ENCODE peak calls at places on chromosomes 3 and 15, in five cellular contexts. One of them, this sample, is unnamed.

GRCh38 chr3:141312359-141313090 is 55.8 kb upstream of the ZBTB38 start:
- DNase-seq in hepatocyte: no peak
- DNase-seq in colonic mucosa: no peak
- DNase-seq in thoracic aorta: no peak
- DNase-seq in upper lobe of right lung: no peak
- DNase-seq in this sample: no peak

GRCh38 chr3:48863122-48863521 is 15.4 kb upstream of the PRKAR2A start:
- DNase-seq in upper lobe of right lung: no peak
- DNase-seq in colonic mucosa: no peak
- DNase-seq in thoracic aorta: no peak
- DNase-seq in hepatocyte: no peak
- DNase-seq in this sample: no peak

GRCh38 chr3:136197159-136197715 is 1.1 kb upstream of the MSL2 start:
- DNase-seq in hepatocyte: no peak
- DNase-seq in thoracic aorta: no peak
- DNase-seq in colonic mucosa: no peak
- DNase-seq in upper lobe of right lung: no peak
- DNase-seq in this sample: no peak

GRCh38 chr15:98144388-98144787 is 183.9 kb downstream of the ARRDC4 start:
- DNase-seq in hepatocyte: no peak
- DNase-seq in upper lobe of right lung: no peak
- DNase-seq in colonic mucosa: no peak
- DNase-seq in thoracic aorta: no peak
- DNase-seq in this sample: no peak

GRCh38 chr15:68623301-68623892 is 44.6 kb downstream of the CORO2B start:
- DNase-seq in thoracic aorta: no peak
- DNase-seq in colonic mucosa: no peak
- DNase-seq in hepatocyte: peak; percentile 34
- DNase-seq in upper lobe of right lung: no peak
- DNase-seq in this sample: peak; percentile 64

GRCh38 chr15:61051570-61052031 is 177.5 kb downstream of the RORA start:
- DNase-seq in colonic mucosa: peak; percentile 25
- DNase-seq in hepatocyte: peak; percentile 52
- DNase-seq in thoracic aorta: peak; percentile 4
- DNase-seq in upper lobe of right lung: no peak
- DNase-seq in this sample: peak; percentile 84

GRCh38 chr3:111831840-111832239 is 27.2 kb upstream of the PHLDB2 start:
- DNase-seq in upper lobe of right lung: no peak
- DNase-seq in thoracic aorta: no peak
- DNase-seq in hepatocyte: no peak
- DNase-seq in colonic mucosa: no peak
- DNase-seq in this sample: peak; percentile 67

GRCh38 chr15:74545776-74546656 is 5.0 kb downstream of the ARID3B start:
- DNase-seq in colonic mucosa: peak; percentile 97
- DNase-seq in upper lobe of right lung: peak; percentile 97
- DNase-seq in thoracic aorta: peak; percentile 93
- DNase-seq in hepatocyte: peak; percentile 97
- DNase-seq in this sample: peak; percentile 99

GRCh38 chr3:194925614-194926013 is 239.9 kb downstream of the FAM43A start:
- DNase-seq in upper lobe of right lung: no peak
- DNase-seq in colonic mucosa: no peak
- DNase-seq in hepatocyte: no peak
- DNase-seq in thoracic aorta: no peak
- DNase-seq in this sample: no peak

GRCh38 chr15:66673410-66674322 is 28.4 kb upstream of the SMAD6 start:
- DNase-seq in colonic mucosa: peak; percentile 88
- DNase-seq in hepatocyte: peak; percentile 63
- DNase-seq in upper lobe of right lung: peak; percentile 77
- DNase-seq in thoracic aorta: no peak
- DNase-seq in this sample: no peak

GRCh38 chr3:125116311-125117069 is 60.7 kb upstream of the HEG1 start:
- DNase-seq in upper lobe of right lung: no peak
- DNase-seq in hepatocyte: peak; percentile 41
- DNase-seq in thoracic aorta: no peak
- DNase-seq in colonic mucosa: no peak
- DNase-seq in this sample: peak; percentile 96

GRCh38 chr15:29568840-29569532 is 253.3 kb downstream of the TJP1 start:
- DNase-seq in colonic mucosa: peak; percentile 80
- DNase-seq in thoracic aorta: no peak
- DNase-seq in upper lobe of right lung: no peak
- DNase-seq in hepatocyte: peak; percentile 58
- DNase-seq in this sample: no peak

GRCh38 chr3:124765197-124765596 is 34.9 kb downstream of the UMPS start:
- DNase-seq in hepatocyte: no peak
- DNase-seq in upper lobe of right lung: no peak
- DNase-seq in thoracic aorta: no peak
- DNase-seq in colonic mucosa: no peak
- DNase-seq in this sample: no peak

GRCh38 chr3:194404365-194405140 is 5.5 kb upstream of the GP5 start:
- DNase-seq in hepatocyte: peak; percentile 67
- DNase-seq in thoracic aorta: no peak
- DNase-seq in upper lobe of right lung: no peak
- DNase-seq in colonic mucosa: peak; percentile 72
- DNase-seq in this sample: peak; percentile 76

GRCh38 chr3:191461113-191461595 is at the start of gene PYDC2:
- DNase-seq in upper lobe of right lung: no peak
- DNase-seq in thoracic aorta: no peak
- DNase-seq in hepatocyte: no peak
- DNase-seq in colonic mucosa: no peak
- DNase-seq in this sample: no peak

GRCh38 chr3:47847256-47847655 is 44.3 kb downstream of the DHX30 start:
- DNase-seq in hepatocyte: no peak
- DNase-seq in thoracic aorta: no peak
- DNase-seq in colonic mucosa: no peak
- DNase-seq in upper lobe of right lung: no peak
- DNase-seq in this sample: no peak

GRCh38 chr15:69253156-69253555 is 45.6 kb upstream of the PAQR5 start:
- DNase-seq in hepatocyte: peak; percentile 16
- DNase-seq in colonic mucosa: no peak
- DNase-seq in thoracic aorta: no peak
- DNase-seq in upper lobe of right lung: no peak
- DNase-seq in this sample: peak; percentile 92

GRCh38 chr15:75661779-75662140 is 14.0 kb downstream of the SNX33 start:
- DNase-seq in colonic mucosa: no peak
- DNase-seq in hepatocyte: no peak
- DNase-seq in upper lobe of right lung: no peak
- DNase-seq in thoracic aorta: no peak
- DNase-seq in this sample: no peak

GRCh38 chr3:59796486-59796885 is 746.7 kb upstream of the CFAP20DC start:
- DNase-seq in colonic mucosa: no peak
- DNase-seq in thoracic aorta: no peak
- DNase-seq in upper lobe of right lung: no peak
- DNase-seq in hepatocyte: no peak
- DNase-seq in this sample: no peak

GRCh38 chr3:25663324-25664065 is 1.2 kb downstream of the TOP2B start:
- DNase-seq in thoracic aorta: no peak
- DNase-seq in upper lobe of right lung: no peak
- DNase-seq in colonic mucosa: peak; percentile 49
- DNase-seq in hepatocyte: peak; percentile 34
- DNase-seq in this sample: peak; percentile 33

GRCh38 chr15:101068523-101068960 is 149.4 kb downstream of the LRRK1 start:
- DNase-seq in hepatocyte: no peak
- DNase-seq in colonic mucosa: no peak
- DNase-seq in upper lobe of right lung: no peak
- DNase-seq in thoracic aorta: no peak
- DNase-seq in this sample: no peak

GRCh38 chr3:58508437-58508836 is 16.5 kb downstream of the KCTD6 start:
- DNase-seq in colonic mucosa: no peak
- DNase-seq in hepatocyte: no peak
- DNase-seq in thoracic aorta: no peak
- DNase-seq in upper lobe of right lung: no peak
- DNase-seq in this sample: no peak

GRCh38 chr3:56688191-56688590 is 5.1 kb upstream of the TASOR start:
- DNase-seq in colonic mucosa: no peak
- DNase-seq in thoracic aorta: no peak
- DNase-seq in upper lobe of right lung: no peak
- DNase-seq in hepatocyte: no peak
- DNase-seq in this sample: no peak

GRCh38 chr3:45311327-45311726 is 77.0 kb upstream of the LARS2 start:
- DNase-seq in hepatocyte: no peak
- DNase-seq in thoracic aorta: no peak
- DNase-seq in colonic mucosa: no peak
- DNase-seq in upper lobe of right lung: no peak
- DNase-seq in this sample: no peak

GRCh38 chr3:133283958-133284807 is 115.7 kb upstream of the BFSP2 start:
- DNase-seq in upper lobe of right lung: no peak
- DNase-seq in hepatocyte: no peak
- DNase-seq in colonic mucosa: no peak
- DNase-seq in thoracic aorta: no peak
- DNase-seq in this sample: no peak

GRCh38 chr3:175193815-175194518 is 334.8 kb downstream of the NAALADL2 start:
- DNase-seq in upper lobe of right lung: no peak
- DNase-seq in colonic mucosa: no peak
- DNase-seq in thoracic aorta: no peak
- DNase-seq in hepatocyte: no peak
- DNase-seq in this sample: peak; percentile 53

GRCh38 chr3:186882881-186883685 is 40.6 kb downstream of the ADIPOQ start:
- DNase-seq in upper lobe of right lung: no peak
- DNase-seq in colonic mucosa: no peak
- DNase-seq in thoracic aorta: no peak
- DNase-seq in hepatocyte: no peak
- DNase-seq in this sample: peak; percentile 67

GRCh38 chr3:131231710-131232348 is 149.7 kb upstream of the NUDT16 start:
- DNase-seq in thoracic aorta: no peak
- DNase-seq in hepatocyte: no peak
- DNase-seq in upper lobe of right lung: no peak
- DNase-seq in colonic mucosa: no peak
- DNase-seq in this sample: no peak

GRCh38 chr3:27176256-27176655 is 192.9 kb downstream of the NEK10 start:
- DNase-seq in upper lobe of right lung: no peak
- DNase-seq in hepatocyte: no peak
- DNase-seq in colonic mucosa: no peak
- DNase-seq in thoracic aorta: no peak
- DNase-seq in this sample: no peak

GRCh38 chr3:17979248-17979647 is 236.8 kb upstream of the TBC1D5 start:
- DNase-seq in thoracic aorta: no peak
- DNase-seq in colonic mucosa: no peak
- DNase-seq in upper lobe of right lung: no peak
- DNase-seq in hepatocyte: peak; percentile 11
- DNase-seq in this sample: peak; percentile 5

DNA sequence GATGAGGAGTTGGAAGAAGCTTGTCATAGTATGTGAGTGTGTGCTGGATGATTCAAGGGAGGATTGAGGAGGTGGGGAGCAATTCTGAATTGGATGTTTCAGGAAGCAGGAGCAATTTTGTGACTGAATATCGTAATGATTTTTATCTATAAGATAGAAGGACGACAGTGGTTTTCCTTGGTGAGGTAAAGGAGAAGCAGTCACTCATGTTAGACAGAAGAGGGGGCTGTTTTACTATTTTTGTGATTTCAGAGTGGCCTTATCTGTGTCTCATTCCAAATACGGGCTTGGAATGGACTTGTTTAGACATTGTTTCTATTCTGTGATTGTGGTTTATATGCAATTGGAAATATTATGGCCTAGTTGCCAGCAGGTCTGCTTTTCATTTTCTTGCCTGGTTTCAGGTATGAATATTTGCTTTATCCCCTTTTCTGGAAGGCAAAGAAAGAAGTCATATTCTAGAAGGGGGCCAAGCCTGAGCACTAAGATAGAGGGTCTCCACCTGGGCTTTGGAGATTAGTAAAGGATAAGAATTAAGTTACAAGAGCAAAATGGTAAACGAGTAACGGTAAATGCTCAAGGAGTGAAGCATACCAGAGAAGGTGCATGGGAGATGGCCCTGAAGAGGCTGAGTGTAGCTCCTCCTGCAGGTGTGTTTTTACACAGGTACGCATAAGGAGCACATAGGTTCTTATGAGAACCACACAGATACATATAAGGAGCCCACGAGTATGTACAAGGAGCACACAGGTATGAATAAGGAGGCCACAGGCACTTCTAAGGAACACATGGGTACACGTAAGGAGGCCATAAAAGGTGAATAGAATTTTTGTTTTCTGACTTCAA is 124.6 kb upstream of the KCNAB1 start:
- DNase-seq in colonic mucosa: no peak
- DNase-seq in upper lobe of right lung: no peak
- DNase-seq in thoracic aorta: no peak
- DNase-seq in hepatocyte: peak; percentile 58
- DNase-seq in this sample: peak; percentile 83
- H3K4me3 ChIP-seq in colonic mucosa: no peak overlapping the region
- H3K4me3 ChIP-seq in upper lobe of right lung: no peak overlapping the region
- H3K4me3 ChIP-seq in thoracic aorta: no peak overlapping the region
- H3K4me3 ChIP-seq in hepatocyte: no peak overlapping the region
- H3K4me3 ChIP-seq in this sample: no peak overlapping the region

GRCh38 chr15:57606816-57607215 is 15.1 kb downstream of the MYZAP start:
- DNase-seq in colonic mucosa: no peak
- DNase-seq in hepatocyte: no peak
- DNase-seq in thoracic aorta: no peak
- DNase-seq in upper lobe of right lung: no peak
- DNase-seq in this sample: no peak

GRCh38 chr15:57611119-57611518 is 19.4 kb downstream of the MYZAP start:
- DNase-seq in hepatocyte: peak; percentile 81
- DNase-seq in upper lobe of right lung: no peak
- DNase-seq in thoracic aorta: no peak
- DNase-seq in colonic mucosa: peak; percentile 59
- DNase-seq in this sample: no peak

GRCh38 chr15:57607570-57608000 is 15.9 kb downstream of the MYZAP start:
- DNase-seq in hepatocyte: peak; percentile 85
- DNase-seq in colonic mucosa: peak; percentile 88
- DNase-seq in upper lobe of right lung: peak; percentile 78
- DNase-seq in thoracic aorta: no peak
- DNase-seq in this sample: peak; percentile 31

GRCh38 chr15:57610130-57610529 is 18.4 kb downstream of the MYZAP start:
- DNase-seq in hepatocyte: peak; percentile 89
- DNase-seq in colonic mucosa: peak; percentile 85
- DNase-seq in upper lobe of right lung: no peak
- DNase-seq in thoracic aorta: no peak
- DNase-seq in this sample: peak; percentile 53

DNA sequence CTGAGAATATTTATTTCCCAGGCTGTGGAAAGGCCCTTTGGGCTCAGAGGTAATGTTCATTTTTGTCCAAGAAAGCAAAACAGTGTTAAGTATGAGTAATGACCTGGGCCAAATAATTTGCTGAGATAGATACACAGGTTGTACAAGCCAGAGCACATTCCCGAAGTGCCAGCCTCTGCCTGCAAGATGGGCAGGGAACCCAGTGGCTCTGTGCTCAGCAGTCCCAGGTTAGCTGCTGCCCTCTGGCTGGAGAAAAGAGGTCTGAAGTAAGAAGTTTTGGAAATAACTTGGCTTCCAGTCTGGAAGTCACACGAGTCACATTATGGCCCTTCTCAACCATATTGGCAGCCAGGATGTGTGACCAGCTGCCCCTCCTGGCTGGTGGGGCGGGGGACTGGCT is 20.2 kb downstream of the MYZAP start:
- DNase-seq in thoracic aorta: no peak
- DNase-seq in colonic mucosa: peak; percentile 67
- DNase-seq in upper lobe of right lung: no peak
- DNase-seq in hepatocyte: peak; percentile 65
- DNase-seq in this sample: peak; percentile 37
- TF ChIP-seq CTCF in thoracic aorta: peak; percentile 26
- TF ChIP-seq CTCF in colonic mucosa: peak; percentile 25
- TF ChIP-seq CTCF in upper lobe of right lung: peak; percentile 33
- TF ChIP-seq CTCF in hepatocyte: peak; percentile 45
- TF ChIP-seq CTCF in this sample: peak; percentile 45

GRCh38 chr3:98325055-98325454 is 28.6 kb upstream of the OR5K4 start:
- DNase-seq in upper lobe of right lung: no peak
- DNase-seq in hepatocyte: peak; percentile 37
- DNase-seq in colonic mucosa: peak; percentile 16
- DNase-seq in thoracic aorta: no peak
- DNase-seq in this sample: no peak
- H3K4me3 ChIP-seq in upper lobe of right lung: no peak overlapping the region
- H3K4me3 ChIP-seq in hepatocyte: no peak overlapping the region
- H3K4me3 ChIP-seq in colonic mucosa: no peak overlapping the region
- H3K4me3 ChIP-seq in thoracic aorta: no peak overlapping the region
- H3K4me3 ChIP-seq in this sample: no peak overlapping the region

GRCh38 chr3:21271606-21272016 is 479.4 kb downstream of the ZNF385D start:
- DNase-seq in colonic mucosa: no peak
- DNase-seq in thoracic aorta: no peak
- DNase-seq in hepatocyte: no peak
- DNase-seq in upper lobe of right lung: no peak
- DNase-seq in this sample: no peak
- TF ChIP-seq CTCF in colonic mucosa: no peak
- TF ChIP-seq CTCF in thoracic aorta: no peak
- TF ChIP-seq CTCF in hepatocyte: no peak
- TF ChIP-seq CTCF in upper lobe of right lung: no peak
- TF ChIP-seq CTCF in this sample: no peak

This sample was measured in fibroblast of the aortic adventitia.